ENCODE peak calls at places on chromosomes 13 and 19, in six cellular contexts. U, H, V, S, Y and L are unnamed samples.

GRCh38 chr13:90510319-90510718 is 837.2 kb upstream of the MIR17HG start:
- DNase-seq in H (no peak), Y (no peak), U (no peak), S (no peak), V (no peak), L (no peak)

GRCh38 chr13:30551194-30551593 is 66.5 kb upstream of the USPL1 start:
- DNase-seq in H (peak; percentile 43), S (peak; percentile 83), Y (no peak), V (no peak), U (no peak), L (no peak)

GRCh38 chr19:41350735-41351338 is 2.9 kb downstream of the TGFB1 start:
- DNase-seq in U (no peak), S (no peak), V (no peak), H (peak; percentile 21), Y (no peak), L (no peak)

GRCh38 chr19:34316741-34317241 is 48.2 kb upstream of the GPI start:
- DNase-seq in V (no peak), H (peak; percentile 66), S (peak; percentile 35), Y (no peak), U (peak; percentile 23), L (no peak)

GRCh38 chr13:95677564-95678386 is 836 bp downstream of the DNAJC3 start:
- DNase-seq in V (no peak), U (peak; percentile 63), Y (no peak), S (peak; percentile 0), H (peak; percentile 23), L (no peak)

GRCh38 chr13:30042272-30042671 is 191.9 kb upstream of the UBL3 start:
- DNase-seq in Y (no peak), V (no peak), S (no peak), H (no peak), U (no peak), L (no peak)

GRCh38 chr13:87884874-87885273 is 213.7 kb downstream of the SLITRK5 start:
- DNase-seq in Y (no peak), V (no peak), H (peak; percentile 2), S (no peak), U (no peak), L (peak; percentile 1)

GRCh38 chr13:43200736-43201135 is 177.3 kb downstream of the DNAJC15 start:
- DNase-seq in Y (no peak), V (no peak), S (no peak), U (no peak), H (no peak), L (no peak)